ENCODE peak calls at places on chromosome 19, in six cellular contexts. H is NCI-H1092 treated with DMSO at 0.1 percent for 48 hours, F is lower lobe of right lung, K is IMR-90, W is GM20000, C is NCI-H1048. A is an unnamed sample.

GRCh38 chr19:16338470-16339360 is 14.1 kb downstream of the KLF2 start:
- DNase-seq in H (no peak), F (peak), K (peak), W (peak), C (no peak), A (no peak)

GRCh38 chr19:14383898-14384669 is 2.8 kb downstream of the ADGRE5 start:
- DNase-seq in H (no peak), F (peak), K (peak), W (peak), C (no peak), A (no peak)

GRCh38 chr19:5078179-5078578 is 109.3 kb downstream of the KDM4B start:
- DNase-seq in H (no peak), F (no peak), K (no peak), W (no peak), C (no peak), A (no peak)

GRCh38 chr19:29675120-29675649 is 9.9 kb downstream of the PLEKHF1 start:
- DNase-seq in H (no peak), F (no peak), K (no peak), W (no peak), C (no peak), A (no peak)

GRCh38 chr19:8631425-8631819 is 989 bp downstream of the NFILZ start:
- DNase-seq in H (no peak), F (no peak), K (peak), W (peak), C (no peak), A (no peak)

GRCh38 chr19:15449620-15450527 is at the start of gene WIZ:
- DNase-seq in H (peak), F (peak), K (peak), W (peak), C (peak), A (peak)

GRCh38 chr19:9793051-9793591 is 24.6 kb upstream of the ZNF846 start:
- DNase-seq in H (no peak), F (peak), K (peak), W (no peak), C (no peak), A (peak)

GRCh38 chr19:11496391-11497163 is 9.1 kb downstream of the ZNF653 start:
- DNase-seq in H (peak), F (peak), K (peak), W (peak), C (no peak), A (peak)

GRCh38 chr19:27971071-27971470 is 1241.9 kb downstream of the UQCRFS1 start:
- DNase-seq in H (no peak), F (no peak), K (no peak), W (no peak), C (no peak), A (no peak)

GRCh38 chr19:7961930-7962626 is 18.6 kb upstream of the TIMM44 start:
- DNase-seq in H (no peak), F (no peak), K (no peak), W (no peak), C (no peak), A (no peak)

GRCh38 chr19:7986321-7987083 is 18.9 kb downstream of the ELAVL1 start:
- DNase-seq in H (no peak), F (peak), K (peak), W (no peak), C (no peak), A (no peak)

GRCh38 chr19:10852098-10852800 is 4.0 kb downstream of the C19orf38 start:
- DNase-seq in H (no peak), F (no peak), K (peak), W (no peak), C (no peak), A (no peak)

GRCh38 chr19:15417699-15418098 is 1.1 kb downstream of the AKAP8L start:
- DNase-seq in H (peak), F (no peak), K (no peak), W (no peak), C (no peak), A (no peak)

GRCh38 chr19:44447864-44448674 is at the start of gene ZNF229:
- DNase-seq in H (peak), F (peak), K (peak), W (peak), C (no peak), A (peak)

A was measured in NCI-H510A treated with DMSO at 0.1 percent for 48 hours.